ENCODE peak calls at places on chromosomes 12 and 14, in five cellular contexts. One of them, this sample, is unnamed.

GRCh38 chr14:25178255-25178654 is 128.3 kb upstream of the STXBP6 start:
- DNase-seq in WTC11: no peak
- DNase-seq in T-helper 22 cell: no peak
- DNase-seq in activated T-helper 2 cell treated with anti-CD3 and anti-CD28 coated beads, Interferon-gamma antibody, Interleukin-2, Interleukin-4, amounts not matched to agents 10 μg/mL and 5 μg/mL and 100 μg/mL, durations not matched to agents 14 hours and 24 hours and 36 hours: no peak
- DNase-seq in activated T-cell treated with anti-CD3 and anti-CD28 coated beads for 4 hours: no peak
- DNase-seq in this sample: no peak

GRCh38 chr14:103091041-103091882 is 3.3 kb upstream of the EXOC3L4 start:
- DNase-seq in WTC11: peak; percentile 66
- DNase-seq in T-helper 22 cell: peak; percentile 69
- DNase-seq in activated T-helper 2 cell treated with anti-CD3 and anti-CD28 coated beads, Interferon-gamma antibody, Interleukin-2, Interleukin-4, amounts not matched to agents 10 μg/mL and 5 μg/mL and 100 μg/mL, durations not matched to agents 14 hours and 24 hours and 36 hours: peak; percentile 62
- DNase-seq in activated T-cell treated with anti-CD3 and anti-CD28 coated beads for 4 hours: peak; percentile 78
- DNase-seq in this sample: no peak

GRCh38 chr12:1117970-1118563 is 127.0 kb downstream of the ERC1 start:
- DNase-seq in WTC11: peak; percentile 66
- DNase-seq in T-helper 22 cell: peak; percentile 32
- DNase-seq in activated T-helper 2 cell treated with anti-CD3 and anti-CD28 coated beads, Interferon-gamma antibody, Interleukin-2, Interleukin-4, amounts not matched to agents 10 μg/mL and 5 μg/mL and 100 μg/mL, durations not matched to agents 14 hours and 24 hours and 36 hours: peak; percentile 57
- DNase-seq in activated T-cell treated with anti-CD3 and anti-CD28 coated beads for 4 hours: peak; percentile 57
- DNase-seq in this sample: peak; percentile 52

GRCh38 chr12:92021665-92022033 is 124.0 kb downstream of the BTG1 start:
- DNase-seq in WTC11: peak; percentile 30
- DNase-seq in T-helper 22 cell: no peak
- DNase-seq in activated T-helper 2 cell treated with anti-CD3 and anti-CD28 coated beads, Interferon-gamma antibody, Interleukin-2, Interleukin-4, amounts not matched to agents 10 μg/mL and 5 μg/mL and 100 μg/mL, durations not matched to agents 14 hours and 24 hours and 36 hours: no peak
- DNase-seq in activated T-cell treated with anti-CD3 and anti-CD28 coated beads for 4 hours: no peak
- DNase-seq in this sample: no peak

GRCh38 chr14:50762001-50762930 is 68.7 kb downstream of the NIN start:
- DNase-seq in WTC11: no peak
- DNase-seq in T-helper 22 cell: no peak
- DNase-seq in activated T-helper 2 cell treated with anti-CD3 and anti-CD28 coated beads, Interferon-gamma antibody, Interleukin-2, Interleukin-4, amounts not matched to agents 10 μg/mL and 5 μg/mL and 100 μg/mL, durations not matched to agents 14 hours and 24 hours and 36 hours: no peak
- DNase-seq in activated T-cell treated with anti-CD3 and anti-CD28 coated beads for 4 hours: no peak
- DNase-seq in this sample: peak; percentile 1

GRCh38 chr14:91284146-91284790 is 39.8 kb upstream of the GPR68 start:
- DNase-seq in WTC11: no peak
- DNase-seq in T-helper 22 cell: no peak
- DNase-seq in activated T-helper 2 cell treated with anti-CD3 and anti-CD28 coated beads, Interferon-gamma antibody, Interleukin-2, Interleukin-4, amounts not matched to agents 10 μg/mL and 5 μg/mL and 100 μg/mL, durations not matched to agents 14 hours and 24 hours and 36 hours: no peak
- DNase-seq in activated T-cell treated with anti-CD3 and anti-CD28 coated beads for 4 hours: no peak
- DNase-seq in this sample: peak; percentile 50

GRCh38 chr14:31926123-31926522 is 151.0 kb upstream of the ARHGAP5 start:
- DNase-seq in WTC11: no peak
- DNase-seq in T-helper 22 cell: no peak
- DNase-seq in activated T-helper 2 cell treated with anti-CD3 and anti-CD28 coated beads, Interferon-gamma antibody, Interleukin-2, Interleukin-4, amounts not matched to agents 10 μg/mL and 5 μg/mL and 100 μg/mL, durations not matched to agents 14 hours and 24 hours and 36 hours: no peak
- DNase-seq in activated T-cell treated with anti-CD3 and anti-CD28 coated beads for 4 hours: no peak
- DNase-seq in this sample: no peak

GRCh38 chr12:23534196-23534595 is 415.3 kb downstream of the SOX5 start:
- DNase-seq in WTC11: no peak
- DNase-seq in T-helper 22 cell: no peak
- DNase-seq in activated T-helper 2 cell treated with anti-CD3 and anti-CD28 coated beads, Interferon-gamma antibody, Interleukin-2, Interleukin-4, amounts not matched to agents 10 μg/mL and 5 μg/mL and 100 μg/mL, durations not matched to agents 14 hours and 24 hours and 36 hours: no peak
- DNase-seq in activated T-cell treated with anti-CD3 and anti-CD28 coated beads for 4 hours: no peak
- DNase-seq in this sample: no peak

GRCh38 chr12:26032719-26033241 is 74.3 kb downstream of the RASSF8 start:
- DNase-seq in WTC11: no peak
- DNase-seq in T-helper 22 cell: no peak
- DNase-seq in activated T-helper 2 cell treated with anti-CD3 and anti-CD28 coated beads, Interferon-gamma antibody, Interleukin-2, Interleukin-4, amounts not matched to agents 10 μg/mL and 5 μg/mL and 100 μg/mL, durations not matched to agents 14 hours and 24 hours and 36 hours: no peak
- DNase-seq in activated T-cell treated with anti-CD3 and anti-CD28 coated beads for 4 hours: no peak
- DNase-seq in this sample: no peak

GRCh38 chr12:31749024-31749704 is 20.3 kb upstream of the AMN1 start:
- DNase-seq in WTC11: peak; percentile 33
- DNase-seq in T-helper 22 cell: peak; percentile 44
- DNase-seq in activated T-helper 2 cell treated with anti-CD3 and anti-CD28 coated beads, Interferon-gamma antibody, Interleukin-2, Interleukin-4, amounts not matched to agents 10 μg/mL and 5 μg/mL and 100 μg/mL, durations not matched to agents 14 hours and 24 hours and 36 hours: peak; percentile 67
- DNase-seq in activated T-cell treated with anti-CD3 and anti-CD28 coated beads for 4 hours: peak; percentile 48
- DNase-seq in this sample: peak; percentile 83

GRCh38 chr14:36941783-36942521 is 230.5 kb downstream of the SLC25A21 start:
- DNase-seq in WTC11: peak; percentile 82
- DNase-seq in T-helper 22 cell: no peak
- DNase-seq in activated T-helper 2 cell treated with anti-CD3 and anti-CD28 coated beads, Interferon-gamma antibody, Interleukin-2, Interleukin-4, amounts not matched to agents 10 μg/mL and 5 μg/mL and 100 μg/mL, durations not matched to agents 14 hours and 24 hours and 36 hours: peak; percentile 10
- DNase-seq in activated T-cell treated with anti-CD3 and anti-CD28 coated beads for 4 hours: peak; percentile 16
- DNase-seq in this sample: peak; percentile 54

This sample was measured in MG63.